ENCODE peak calls at places on chromosomes 11 and 22, in four cellular contexts. M is HepG2, B is K562, E is A549. A is an unnamed sample.

GRCh38 chr11:14924291-14924690 is 32.3 kb upstream of the CYP2R1 start:
- DNase-seq in M (no peak), B (no peak), E (no peak), A (no peak)

GRCh38 chr11:110833033-110833484 is 120.8 kb upstream of the ARHGAP20 start:
- DNase-seq in M (no peak), B (no peak), E (no peak), A (no peak)

GRCh38 chr22:44913198-44913983 is 96.4 kb downstream of the PHF21B start:
- DNase-seq in M (no peak), B (no peak), E (no peak), A (no peak)

GRCh38 chr11:38221295-38221694 is 1623.3 kb upstream of the RAG2 start:
- DNase-seq in M (no peak), B (no peak), E (no peak), A (no peak)

GRCh38 chr11:117830674-117831351 is 6.3 kb upstream of the FXYD2 start:
- DNase-seq in M (no peak), B (no peak), E (no peak), A (no peak)

GRCh38 chr22:22210889-22211833 is 33.4 kb upstream of the VPREB1 start:
- DNase-seq in M (no peak), B (no peak), E (no peak), A (no peak)

GRCh38 chr22:37741312-37741795 is 44.5 kb downstream of the TRIOBP start:
- DNase-seq in M (peak; percentile 73), B (no peak), E (peak; percentile 35), A (no peak)

GRCh38 chr11:132980721-132981120 is 551.6 kb downstream of the OPCML start:
- DNase-seq in M (no peak), B (no peak), E (no peak), A (no peak)

GRCh38 chr22:38607680-38608079 is 37.7 kb upstream of the DMC1 start:
- DNase-seq in M (peak; percentile 56), B (no peak), E (no peak), A (no peak)

GRCh38 chr11:35622070-35622469 is 3.8 kb downstream of the FJX1 start:
- DNase-seq in M (peak; percentile 6), B (no peak), E (no peak), A (no peak)

GRCh38 chr11:83025267-83025704 is 46.4 kb downstream of the RAB30 start:
- DNase-seq in M (peak; percentile 55), B (no peak), E (no peak), A (no peak)

GRCh38 chr11:6431861-6432260 is 8.9 kb downstream of the HPX start:
- DNase-seq in M (no peak), B (no peak), E (peak; percentile 48), A (no peak)

GRCh38 chr22:36201630-36202312 is at the start of gene APOL4:
- DNase-seq in M (no peak), B (peak; percentile 60), E (no peak), A (no peak)

GRCh38 chr22:24937114-24937513 is 9.4 kb downstream of the LHFPL7 start:
- DNase-seq in M (peak; percentile 24), B (no peak), E (no peak), A (peak; percentile 23)

GRCh38 chr11:108743851-108744250 is 79.0 kb downstream of the DDX10 start:
- DNase-seq in M (no peak), B (no peak), E (no peak), A (no peak)

GRCh38 chr11:71326328-71326940 is 74.1 kb upstream of the SHANK2 start:
- DNase-seq in M (no peak), B (no peak), E (no peak), A (no peak)

GRCh38 chr11:130068986-130069683 is 559 bp upstream of the APLP2 start:
- DNase-seq in M (no peak), B (no peak), E (peak; percentile 47), A (peak; percentile 46)

GRCh38 chr22:33325232-33326004 is 267.2 kb upstream of the SYN3 start:
- DNase-seq in M (no peak), B (no peak), E (no peak), A (no peak)

GRCh38 chr11:79412761-79413160 is 28.1 kb downstream of the TENM4 start:
- DNase-seq in M (no peak), B (no peak), E (no peak), A (no peak)

GRCh38 chr11:8788616-8789015 is 106.0 kb downstream of the RPL27A start:
- DNase-seq in M (no peak), B (no peak), E (no peak), A (no peak)

GRCh38 chr22:42192547-42192946 is 61.9 kb upstream of the CYP2D6 start:
- DNase-seq in M (no peak), B (no peak), E (no peak), A (no peak)

GRCh38 chr11:65323813-65324212 is 9.1 kb downstream of the CDC42EP2 start:
- DNase-seq in M (no peak), B (no peak), E (no peak), A (no peak)

GRCh38 chr11:103202048-103202651 is 92.9 kb downstream of the DYNC2H1 start:
- DNase-seq in M (peak; percentile 10), B (peak; percentile 6), E (peak; percentile 7), A (no peak)

GRCh38 chr22:26853071-26853470 is 195.7 kb downstream of the MIAT start:
- DNase-seq in M (no peak), B (no peak), E (no peak), A (no peak)

GRCh38 chr11:128585498-128586238 is 1.7 kb downstream of the ETS1 start:
- DNase-seq in M (no peak), B (no peak), E (no peak), A (no peak)

GRCh38 chr22:27139935-27140493 is 482.6 kb downstream of the MIAT start:
- DNase-seq in M (no peak), B (no peak), E (peak; percentile 45), A (no peak)

GRCh38 chr11:12189543-12190235 is 79.3 kb downstream of the MICAL2 start:
- DNase-seq in M (no peak), B (no peak), E (no peak), A (no peak)

GRCh38 chr11:44626645-44627044 is 61.2 kb downstream of the CD82 start:
- DNase-seq in M (no peak), B (no peak), E (no peak), A (no peak)

GRCh38 chr22:49884075-49884474 is 30.4 kb downstream of the ZBED4 start:
- DNase-seq in M (no peak), B (no peak), E (no peak), A (no peak)

GRCh38 chr22:49884503-49885260 is 31.0 kb downstream of the ZBED4 start:
- DNase-seq in M (no peak), B (no peak), E (no peak), A (no peak)

GRCh38 chr22:49882519-49883293 is 29.1 kb downstream of the ZBED4 start:
- DNase-seq in M (no peak), B (no peak), E (no peak), A (no peak)

GRCh38 chr22:49881856-49882255 is 28.2 kb downstream of the ZBED4 start:
- DNase-seq in M (no peak), B (no peak), E (no peak), A (no peak)

DNA sequence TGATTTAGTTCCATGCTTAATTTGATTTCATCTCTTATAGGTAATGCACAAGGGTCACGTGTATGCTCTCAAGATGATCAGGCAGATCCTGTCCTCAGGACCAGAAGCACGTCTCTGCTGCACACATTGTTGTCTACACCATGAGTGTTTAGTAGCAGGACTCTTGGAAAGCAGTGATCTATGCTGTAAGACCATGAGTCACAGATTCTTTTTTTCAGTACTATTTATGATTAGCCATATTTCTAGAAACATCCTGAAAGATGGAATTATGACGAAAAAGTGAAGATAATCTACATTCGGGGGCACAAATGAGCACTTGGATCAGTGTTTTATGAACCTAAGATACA is 29.6 kb downstream of the ZBED4 start:
- DNase-seq in M (no peak), B (no peak), E (no peak), A (no peak)
- TF ChIP-seq HMGXB4 in M (no peak), B (no peak), E (no peak), A (no peak)

GRCh38 chr11:125022551-125022950 is 40.6 kb upstream of the SLC37A2 start:
- DNase-seq in M (no peak), B (no peak), E (no peak), A (no peak)

GRCh38 chr11:125020342-125020741 is 42.8 kb upstream of the SLC37A2 start:
- DNase-seq in M (no peak), B (no peak), E (no peak), A (no peak)

GRCh38 chr11:125025968-125026367 is 37.1 kb upstream of the SLC37A2 start:
- DNase-seq in M (no peak), B (no peak), E (no peak), A (peak; percentile 12)
- TF ChIP-seq HMGXB4 in M (no peak), B (no peak), E (no peak), A (no peak)

GRCh38 chr11:70076461-70076931 is 1.6 kb upstream of the ANO1 start:
- DNase-seq in M (no peak), B (no peak), E (no peak), A (peak; percentile 1)

GRCh38 chr11:70077411-70078094 is 564 bp upstream of the ANO1 start:
- DNase-seq in M (no peak), B (no peak), E (no peak), A (no peak)

GRCh38 chr11:70079691-70080090 is 1.6 kb downstream of the ANO1 start:
- DNase-seq in M (no peak), B (no peak), E (no peak), A (no peak)

GRCh38 chr11:70078796-70079616 is 889 bp downstream of the ANO1 start:
- DNase-seq in M (no peak), B (no peak), E (no peak), A (peak; percentile 42)

GRCh38 chr11:70078095-70078795 is at the start of gene ANO1:
- DNase-seq in M (no peak), B (peak; percentile 65), E (no peak), A (peak; percentile 36)
- TF ChIP-seq HMGXB4 in M (no peak), B (no peak), E (no peak), A (no peak)

DNA sequence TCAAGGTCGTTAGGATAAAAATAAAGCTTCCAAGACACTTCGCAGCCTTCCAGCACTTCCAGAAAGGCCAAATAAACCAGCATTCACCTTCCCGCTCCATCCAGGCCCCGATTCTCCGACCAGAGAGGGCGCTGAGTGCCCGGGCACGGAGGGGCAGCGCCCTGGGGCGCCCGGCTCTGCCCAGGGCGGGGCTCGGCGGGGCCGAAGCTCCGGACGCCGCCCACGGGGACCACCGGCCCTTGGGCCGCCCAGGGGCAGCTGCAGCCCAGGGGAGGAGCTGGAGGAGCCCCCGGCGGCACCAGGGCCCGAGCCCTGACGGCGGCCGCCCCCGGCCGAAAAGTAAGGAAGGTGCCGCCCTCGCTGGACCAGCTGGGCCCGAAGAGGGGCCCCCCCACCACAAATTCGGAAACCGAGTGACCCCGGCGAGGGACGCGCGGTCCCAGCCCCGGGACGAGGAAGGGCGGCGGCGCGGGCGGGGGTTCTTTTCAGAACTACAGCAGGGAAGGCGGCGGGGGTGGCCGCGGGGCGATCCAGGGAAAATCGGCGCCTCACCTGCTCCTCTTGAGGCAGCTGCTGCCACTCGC is 346 bp downstream of the ATL3 start:
- DNase-seq in M (no peak), B (no peak), E (peak; percentile 62), A (peak; percentile 48)
- TF ChIP-seq HMGXB4 in M (no peak), B (no peak), E (no peak), A (no peak)

GRCh38 chr11:2327032-2327431 is 25.2 kb downstream of the TSPAN32 start:
- DNase-seq in M (no peak), B (no peak), E (no peak), A (no peak)

GRCh38 chr11:2325123-2325522 is 23.3 kb downstream of the TSPAN32 start:
- DNase-seq in M (no peak), B (no peak), E (no peak), A (no peak)

GRCh38 chr11:2328040-2328439 is 26.2 kb downstream of the TSPAN32 start:
- DNase-seq in M (no peak), B (no peak), E (no peak), A (no peak)

GRCh38 chr11:2328656-2329354 is 27.0 kb downstream of the TSPAN32 start:
- DNase-seq in M (no peak), B (no peak), E (no peak), A (no peak)

GRCh38 chr11:2325719-2326118 is 23.9 kb downstream of the TSPAN32 start:
- DNase-seq in M (no peak), B (no peak), E (no peak), A (no peak)
- TF ChIP-seq HMGXB4 in M (no peak), B (no peak), E (no peak), A (no peak)

A was measured in WTC11.